ENCODE peak calls at places on chromosomes 11 and 22, in nine cellular contexts. O is AG04450, G is right lobe of liver, L is RWPE2, R is stomach, K is neural progenitor cell, X is cardiac fibroblast, A is OCI-LY7, S is heart right ventricle. Q is an unnamed sample.

GRCh38 chr22:35568751-35569725 is 28.4 kb downstream of the RASD2 start:
- DNase-seq in L (no peak), X (peak), R (peak), G (no peak), O (no peak), K (no peak), S (no peak), A (no peak), Q (no peak)

GRCh38 chr11:64000026-64000739 is 13.9 kb downstream of the OTUB1 start:
- DNase-seq in K (peak), A (peak), O (no peak), L (no peak), S (peak), X (peak), G (peak), R (peak), Q (peak)

GRCh38 chr11:69873166-69874077 is 54.2 kb upstream of the FGF3 start:
- DNase-seq in O (no peak), G (no peak), S (no peak), L (no peak), K (no peak), X (no peak), A (no peak), R (peak), Q (no peak)

GRCh38 chr11:33949201-33949913 is 57.5 kb upstream of the LMO2 start:
- DNase-seq in A (no peak), R (no peak), S (no peak), L (no peak), K (no peak), G (no peak), O (no peak), X (no peak), Q (no peak)

GRCh38 chr11:36090351-36091245 is 146.7 kb downstream of the LDLRAD3 start:
- DNase-seq in K (no peak), L (no peak), O (no peak), G (no peak), R (no peak), A (no peak), X (no peak), S (no peak), Q (no peak)

GRCh38 chr11:47360341-47360740 is 7.8 kb upstream of the MYBPC3 start:
- DNase-seq in X (no peak), G (peak), K (no peak), S (no peak), L (no peak), R (no peak), O (no peak), A (no peak), Q (no peak)

GRCh38 chr11:103358251-103358650 is 249.0 kb downstream of the DYNC2H1 start:
- DNase-seq in G (no peak), A (no peak), K (no peak), X (peak), S (no peak), R (no peak), O (no peak), L (no peak), Q (no peak)

GRCh38 chr22:38299758-38300157 is 17.5 kb downstream of the CSNK1E start:
- DNase-seq in K (no peak), X (no peak), R (no peak), A (no peak), O (no peak), S (peak), L (no peak), G (no peak), Q (no peak)

GRCh38 chr11:100684101-100685065 is 2.7 kb upstream of the ARHGAP42 start:
- DNase-seq in R (no peak), A (no peak), L (no peak), K (no peak), S (no peak), G (no peak), O (no peak), X (no peak), Q (peak)

GRCh38 chr22:38618258-38618657 is 37.9 kb downstream of the FAM227A start:
- DNase-seq in K (no peak), L (no peak), X (no peak), S (no peak), R (no peak), A (no peak), G (no peak), O (no peak), Q (no peak)

GRCh38 chr11:118156531-118157185 is 4.0 kb upstream of the SCN4B start:
- DNase-seq in S (no peak), R (no peak), O (no peak), A (no peak), K (peak), G (no peak), L (no peak), X (no peak), Q (no peak)

GRCh38 chr22:28072066-28072465 is 153.0 kb upstream of the PITPNB start:
- DNase-seq in L (no peak), G (no peak), K (no peak), A (no peak), X (no peak), S (no peak), R (no peak), O (no peak), Q (no peak)

GRCh38 chr11:122634507-122634906 is 21.0 kb upstream of the UBASH3B start:
- DNase-seq in X (no peak), R (peak), O (no peak), A (peak), L (no peak), S (no peak), G (no peak), K (peak), Q (no peak)

GRCh38 chr22:23137905-23138520 is 3.8 kb downstream of the RSPH14 start:
- DNase-seq in R (no peak), S (no peak), K (no peak), X (no peak), O (no peak), A (peak), G (peak), L (no peak), Q (peak)

GRCh38 chr11:76614471-76615183 is 55.9 kb downstream of the LRRC32 start:
- DNase-seq in X (peak), K (no peak), A (no peak), L (no peak), O (no peak), G (no peak), R (peak), S (peak), Q (no peak)

GRCh38 chr11:15885913-15886698 is 470.2 kb downstream of the SOX6 start:
- DNase-seq in G (no peak), R (no peak), A (no peak), S (no peak), X (no peak), O (no peak), K (no peak), L (no peak), Q (no peak)

GRCh38 chr11:77147668-77148321 is 19.7 kb downstream of the MYO7A start:
- DNase-seq in O (no peak), L (no peak), R (peak), K (peak), S (no peak), X (no peak), G (peak), A (no peak), Q (no peak)

GRCh38 chr11:35798423-35798822 is 135.8 kb downstream of the TRIM44 start:
- DNase-seq in K (no peak), R (no peak), X (peak), L (no peak), S (no peak), G (no peak), O (no peak), A (no peak), Q (no peak)

GRCh38 chr11:21861314-21861713 is 331.6 kb upstream of the ANO5 start:
- DNase-seq in X (no peak), A (no peak), L (no peak), R (no peak), O (no peak), K (peak), S (no peak), G (no peak), Q (no peak)

GRCh38 chr11:46117842-46118241 is 3.4 kb downstream of the PHF21A start:
- DNase-seq in G (no peak), A (peak), O (no peak), S (no peak), L (no peak), X (no peak), R (no peak), K (no peak), Q (no peak)

GRCh38 chr11:114377612-114378267 is 22.6 kb downstream of the C11orf71 start:
- DNase-seq in R (no peak), S (no peak), L (no peak), X (peak), A (no peak), G (no peak), K (no peak), O (no peak), Q (no peak)

GRCh38 chr11:71446942-71447688 is 1.1 kb downstream of the DHCR7 start:
- DNase-seq in R (no peak), G (peak), O (peak), A (no peak), S (no peak), L (no peak), K (peak), X (peak), Q (no peak)

GRCh38 chr11:18307461-18308139 is 14.3 kb downstream of the HPS5 start:
- DNase-seq in O (no peak), X (no peak), S (no peak), L (no peak), A (no peak), K (no peak), R (no peak), G (no peak), Q (no peak)

GRCh38 chr11:111213256-111213655 is 32.3 kb upstream of the POU2AF2 start:
- DNase-seq in R (no peak), O (no peak), X (no peak), G (no peak), K (no peak), A (no peak), S (no peak), L (no peak), Q (no peak)

GRCh38 chr22:29336751-29337490 is 21.4 kb upstream of the RASL10A start:
- DNase-seq in L (no peak), G (peak), O (no peak), A (no peak), S (no peak), R (peak), K (no peak), X (no peak), Q (no peak)

GRCh38 chr22:46269564-46269963 is 1.8 kb downstream of the TTC38 start:
- DNase-seq in G (no peak), X (no peak), K (no peak), A (no peak), L (no peak), O (no peak), S (no peak), R (peak), Q (no peak)

GRCh38 chr11:108983621-108984020 is 318.8 kb downstream of the DDX10 start:
- DNase-seq in G (no peak), X (no peak), L (no peak), O (no peak), A (no peak), K (no peak), R (no peak), S (no peak), Q (no peak)

GRCh38 chr22:45612451-45612901 is 59.2 kb upstream of the ATXN10 start:
- DNase-seq in G (no peak), S (peak), L (no peak), K (no peak), X (peak), R (no peak), O (peak), A (no peak), Q (no peak)

GRCh38 chr22:38083931-38084631 is at the start of gene SLC16A8:
- DNase-seq in S (no peak), O (no peak), A (no peak), G (peak), L (no peak), K (peak), X (no peak), R (no peak), Q (no peak)

GRCh38 chr11:120527111-120527748 is 15.7 kb downstream of the GRIK4 start:
- DNase-seq in X (peak), O (peak), L (no peak), G (peak), R (no peak), K (peak), S (no peak), A (no peak), Q (no peak)
- TF ChIP-seq CTCF in X (no peak), O (peak), L (no peak), G (no peak), R (no peak), K (peak), S (no peak), A (no peak), Q (no peak)

DNA sequence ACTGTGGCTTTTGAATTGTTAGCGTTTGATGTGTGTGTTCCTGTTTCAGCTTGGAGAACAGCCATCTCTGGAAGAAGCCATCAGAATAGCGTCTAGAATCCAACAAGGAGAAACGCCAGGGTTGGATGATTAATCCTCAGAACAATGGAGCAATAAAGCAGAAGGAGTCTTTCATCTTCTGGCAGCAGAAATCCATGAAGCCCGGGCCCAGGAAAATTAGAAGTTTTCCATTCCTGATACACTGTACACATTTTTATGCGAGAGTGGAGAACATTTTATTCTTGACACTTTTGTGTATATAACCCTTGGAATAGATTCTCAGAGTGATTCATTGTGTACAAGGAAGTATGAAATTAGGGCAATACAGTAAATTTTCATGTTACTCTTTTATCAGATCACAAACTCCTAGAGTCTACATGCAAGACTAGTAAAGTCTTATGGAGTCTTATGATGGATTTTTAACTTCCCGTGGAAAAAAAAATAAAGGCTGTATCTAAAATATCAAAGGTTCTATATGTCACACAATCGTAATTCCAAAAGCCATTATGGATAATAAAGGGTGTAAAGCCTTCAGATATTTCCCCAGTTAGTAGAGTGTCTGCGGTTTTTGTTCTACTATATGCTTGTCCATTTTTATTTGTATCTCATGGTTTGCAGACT is 45.9 kb upstream of the WEE1 start:
- DNase-seq in R (no peak), L (no peak), X (peak), A (no peak), K (no peak), S (no peak), G (no peak), O (peak), Q (no peak)
- H3K4me3 ChIP-seq in R (no peak), L (no peak), X (no peak), A (no peak), K (no peak), S (no peak), G (no peak), O (no peak), Q (no peak)

DNA sequence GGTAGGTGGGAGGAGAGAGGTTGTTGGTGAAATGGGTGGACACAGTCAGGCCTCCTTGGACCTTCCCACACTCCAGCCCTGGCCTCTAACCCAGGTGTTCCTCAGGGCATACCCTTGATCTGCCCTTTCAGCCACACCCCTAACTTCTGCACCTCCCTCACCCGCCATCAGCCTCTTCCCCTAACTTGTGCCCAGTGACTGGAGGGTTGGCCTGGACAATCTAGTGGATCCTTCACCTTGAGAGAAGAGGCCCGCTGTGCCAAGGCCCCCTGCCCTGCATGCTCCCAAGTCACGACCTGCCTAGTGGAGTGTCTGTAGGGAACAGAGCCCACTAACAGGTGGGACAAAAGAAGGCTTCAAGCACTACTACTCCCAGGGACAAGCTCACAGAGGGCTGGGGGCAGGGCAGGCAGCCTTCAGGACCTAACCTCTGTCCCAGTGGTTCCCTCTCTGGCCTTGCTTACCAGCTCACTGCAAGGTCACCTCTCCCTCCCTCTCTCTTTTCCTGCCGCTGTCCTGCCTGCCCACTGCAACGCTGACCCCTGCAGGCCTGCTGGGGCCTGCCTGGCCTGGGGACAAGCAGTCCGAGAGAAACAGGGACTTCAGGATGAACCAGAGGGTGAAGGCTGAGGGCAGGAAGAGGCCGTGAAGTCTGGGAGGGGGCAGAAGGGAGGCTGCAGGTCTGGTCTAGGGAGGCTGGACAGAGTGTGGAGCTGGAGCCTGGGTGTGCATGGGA is 3.3 kb downstream of the SYT7 start:
- DNase-seq in X (no peak), R (peak), L (no peak), O (no peak), S (peak), A (no peak), G (no peak), K (peak), Q (no peak)
- TF ChIP-seq CTCF in X (peak), R (no peak), L (no peak), O (peak), S (peak), A (no peak), G (peak), K (peak), Q (no peak)

GRCh38 chr22:19962246-19962908 is 20.8 kb upstream of the TXNRD2 start:
- DNase-seq in G (peak), A (peak), S (peak), K (peak), L (peak), O (no peak), X (peak), R (peak), Q (peak)

GRCh38 chr22:19964701-19965386 is 23.2 kb upstream of the TXNRD2 start:
- DNase-seq in A (no peak), X (no peak), G (no peak), R (no peak), S (no peak), L (no peak), K (no peak), O (no peak), Q (no peak)

GRCh38 chr22:19965771-19966709 is 24.4 kb upstream of the TXNRD2 start:
- DNase-seq in L (no peak), G (no peak), S (no peak), K (peak), A (peak), X (no peak), O (no peak), R (no peak), Q (no peak)

GRCh38 chr22:19962909-19963806 is 21.5 kb upstream of the TXNRD2 start:
- DNase-seq in G (peak), L (peak), K (no peak), O (no peak), X (no peak), A (no peak), R (peak), S (peak), Q (no peak)

DNA sequence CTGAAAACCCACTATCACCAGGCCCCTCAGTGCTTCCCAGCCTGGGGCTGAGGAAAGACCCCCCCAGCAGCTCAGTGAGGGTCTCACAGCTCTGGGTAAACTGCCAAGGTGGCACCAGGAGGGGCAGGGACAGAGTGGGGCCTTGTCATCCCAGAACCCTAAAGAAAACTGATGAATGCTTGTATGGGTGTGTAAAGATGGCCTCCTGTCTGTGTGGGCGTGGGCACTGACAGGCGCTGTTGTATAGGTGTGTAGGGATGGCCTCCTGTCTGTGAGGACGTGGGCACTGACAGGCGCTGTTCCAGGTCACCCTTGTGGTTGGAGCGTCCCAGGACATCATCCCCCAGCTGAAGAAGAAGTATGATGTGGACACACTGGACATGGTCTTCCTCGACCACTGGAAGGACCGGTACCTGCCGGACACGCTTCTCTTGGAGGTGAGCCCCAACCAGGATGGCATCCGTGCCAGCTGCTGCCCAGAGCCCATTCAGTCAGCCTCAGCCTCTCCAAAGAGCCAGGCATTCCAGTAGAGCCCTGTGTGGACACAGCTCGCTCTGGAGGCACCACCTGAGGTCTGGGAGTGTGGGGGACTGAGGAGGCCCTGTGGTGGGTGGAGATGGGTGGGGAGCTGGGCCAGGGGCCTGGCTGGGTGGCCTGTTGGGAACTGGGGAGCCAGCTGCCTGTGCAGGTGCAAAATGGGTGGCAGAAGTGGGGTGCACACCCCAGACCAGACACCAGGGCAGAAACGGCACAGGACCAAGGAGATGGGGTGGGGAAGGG is 22.4 kb upstream of the TXNRD2 start:
- DNase-seq in O (no peak), R (no peak), S (no peak), L (no peak), G (peak), X (no peak), K (no peak), A (no peak), Q (no peak)
- H3K4me3 ChIP-seq in O (no peak), R (no peak), S (no peak), L (no peak), G (peak), X (no peak), K (no peak), A (no peak), Q (no peak)

DNA sequence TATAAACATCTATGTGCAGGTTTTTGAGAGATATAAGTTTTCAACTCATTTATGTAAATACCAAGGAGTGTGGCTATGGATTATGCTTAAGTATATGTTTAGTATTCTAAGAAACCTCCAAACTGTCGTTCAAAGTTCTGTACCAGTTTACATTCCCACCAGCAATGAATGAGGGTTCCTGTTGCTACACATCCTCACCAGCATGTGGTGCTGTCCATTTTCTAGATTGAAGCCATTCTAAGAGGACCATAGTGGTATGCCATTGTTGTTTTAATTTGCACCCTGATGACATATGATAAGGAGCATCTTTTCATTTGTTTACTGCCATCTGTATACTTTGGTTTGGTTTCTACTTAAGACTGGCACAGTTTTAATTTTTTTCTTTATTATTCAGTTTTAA is 2097.9 kb downstream of the LRRC4C start:
- DNase-seq in S (no peak), L (no peak), K (no peak), O (no peak), X (no peak), R (no peak), A (no peak), G (no peak), Q (no peak)
- TF ChIP-seq CTCF in S (no peak), L (no peak), K (peak), O (no peak), X (no peak), R (no peak), A (peak), G (peak), Q (no peak)

DNA sequence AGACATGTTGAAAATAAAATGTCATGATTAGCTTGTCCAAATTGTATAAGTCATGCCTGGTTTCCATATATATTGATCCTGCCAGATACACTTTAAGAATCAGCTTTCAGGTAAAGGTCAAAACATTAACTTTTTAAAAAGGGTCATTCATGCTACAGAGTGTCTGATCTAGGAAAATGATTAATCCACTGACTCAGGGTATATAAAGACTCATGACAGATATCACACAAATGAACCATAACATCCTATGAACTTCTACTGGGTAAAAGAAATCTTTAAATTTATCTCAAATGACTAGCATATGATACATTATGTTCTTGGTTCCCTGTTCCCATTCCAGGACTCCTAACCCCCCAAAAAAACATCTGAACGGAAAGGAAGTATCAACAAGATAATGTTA is 11.7 kb downstream of the MRTFA start:
- DNase-seq in X (no peak), K (no peak), L (no peak), A (no peak), S (no peak), G (no peak), O (no peak), R (no peak), Q (no peak)
- H3K4me3 ChIP-seq in X (no peak), K (no peak), L (no peak), A (no peak), S (no peak), G (no peak), O (no peak), R (no peak), Q (no peak)